ENCODE peak calls at places on chromosomes 4 and X, in seven cellular contexts. A is activated CD8-positive, alpha-beta memory T cell treated with anti-CD3 and anti-CD28 coated beads, Interleukin-2, amount 50 U/mL, for 48 hours; W is mucosa of descending colon; D is GM23338; Z is amniotic stem cell; V is right lobe of liver; U is activated CD4-positive, alpha-beta T cell treated with anti-CD3 and anti-CD28 coated beads, Interleukin-2, amount 50 U/mL, for 4 hours. F is an unnamed sample.

GRCh38 chr4:156778093-156778492 is 193.5 kb downstream of the PDGFC start:
- DNase-seq in A (no peak), D (no peak), Z (no peak), V (no peak), U (no peak), W (no peak), F (no peak)

GRCh38 chrX:19326567-19326966 is 17.2 kb upstream of the PDHA1 start:
- DNase-seq in W (no peak), Z (no peak), D (no peak), U (no peak), A (no peak), V (no peak), F (no peak)

GRCh38 chrX:104310084-104310483 is 55.4 kb upstream of the ESX1 start:
- DNase-seq in U (no peak), D (no peak), V (no peak), W (no peak), Z (peak), A (no peak), F (peak)

GRCh38 chr4:168737441-168738176 is 240.8 kb downstream of the PALLD start:
- DNase-seq in W (no peak), Z (no peak), V (no peak), U (no peak), A (no peak), D (no peak), F (no peak)

GRCh38 chr4:122583906-122584305 is 37.0 kb downstream of the IL21 start:
- DNase-seq in V (no peak), W (no peak), A (no peak), D (no peak), U (no peak), Z (no peak), F (no peak)

GRCh38 chr4:79865253-79865652 is 207.8 kb downstream of the ANTXR2 start:
- DNase-seq in A (no peak), U (no peak), D (no peak), V (no peak), W (no peak), Z (no peak), F (no peak)

GRCh38 chr4:100539706-100540105 is 21.9 kb upstream of the EMCN start:
- DNase-seq in Z (no peak), V (no peak), D (no peak), A (no peak), W (no peak), U (no peak), F (no peak)

GRCh38 chr4:76979236-76979635 is 29.7 kb downstream of the SEPTIN11 start:
- DNase-seq in U (no peak), W (no peak), V (no peak), D (no peak), Z (no peak), A (no peak), F (no peak)

GRCh38 chr4:174314770-174315169 is 31.1 kb downstream of the CEP44 start:
- DNase-seq in A (no peak), Z (no peak), W (no peak), D (peak), V (no peak), U (no peak), F (no peak)

GRCh38 chr4:39977489-39978377 is at the start of gene PDS5A:
- DNase-seq in W (peak), A (peak), V (peak), U (peak), Z (peak), D (peak), F (peak)

GRCh38 chr4:25172964-25173917 is 13.0 kb upstream of the SEPSECS start:
- DNase-seq in D (no peak), Z (peak), A (no peak), W (no peak), U (no peak), V (no peak), F (peak)

GRCh38 chr4:104589264-104589868 is 94.7 kb upstream of the CXXC4 start:
- DNase-seq in Z (no peak), D (no peak), W (no peak), U (no peak), A (no peak), V (no peak), F (no peak)

GRCh38 chrX:2434270-2434669 is 66.5 kb downstream of the DHRSX start:
- DNase-seq in V (no peak), W (no peak), D (no peak), U (no peak), Z (no peak), A (no peak), F (no peak)

GRCh38 chr4:113094327-113094726 is 44.9 kb downstream of the ANK2 start:
- DNase-seq in W (no peak), Z (no peak), U (no peak), A (no peak), D (no peak), V (no peak), F (peak)

GRCh38 chr4:150952167-150952845 is 62.8 kb downstream of the LRBA start:
- DNase-seq in V (no peak), W (no peak), U (no peak), D (no peak), Z (no peak), A (no peak), F (no peak)

GRCh38 chr4:181692965-181693364 is 550.2 kb upstream of the TENM3 start:
- DNase-seq in D (no peak), V (no peak), W (no peak), A (no peak), Z (no peak), U (no peak), F (no peak)

GRCh38 chr4:85774000-85774399 is 299.1 kb downstream of the ARHGAP24 start:
- DNase-seq in W (no peak), V (no peak), A (no peak), Z (no peak), U (no peak), D (no peak), F (no peak)

GRCh38 chr4:40289366-40290188 is 45.6 kb upstream of the CHRNA9 start:
- DNase-seq in A (no peak), V (no peak), U (no peak), D (no peak), W (no peak), Z (no peak), F (no peak)

GRCh38 chr4:114136067-114136466 is 156.6 kb upstream of the ARSJ start:
- DNase-seq in W (no peak), A (no peak), U (no peak), D (no peak), V (no peak), Z (no peak), F (no peak)

GRCh38 chr4:151459380-151459779 is 50.4 kb downstream of the FHIP1A start:
- DNase-seq in U (no peak), D (no peak), W (no peak), A (no peak), Z (no peak), V (no peak), F (no peak)

GRCh38 chr4:187770345-187770744 is 225.2 kb upstream of the ZFP42 start:
- DNase-seq in D (peak), V (no peak), Z (no peak), A (no peak), U (no peak), W (no peak), F (no peak)

GRCh38 chr4:85938062-85938461 is 421.8 kb downstream of the MAPK10 start:
- DNase-seq in Z (no peak), U (no peak), A (no peak), D (no peak), W (no peak), V (peak), F (no peak)

GRCh38 chr4:19659131-19659530 is 592.6 kb upstream of the SLIT2 start:
- DNase-seq in A (no peak), U (no peak), D (no peak), W (no peak), V (no peak), Z (no peak), F (no peak)

GRCh38 chr4:144754562-144755410 is 108.8 kb downstream of the HHIP start:
- DNase-seq in D (peak), Z (no peak), A (no peak), U (no peak), V (no peak), W (no peak), F (no peak)

GRCh38 chr4:12231098-12231497 is 802.4 kb upstream of the HS3ST1 start:
- DNase-seq in A (no peak), Z (no peak), D (no peak), U (no peak), W (no peak), V (no peak), F (no peak)

GRCh38 chrX:75228854-75229253 is 45.0 kb upstream of the UPRT start:
- DNase-seq in Z (no peak), D (no peak), A (no peak), V (no peak), U (no peak), W (no peak), F (no peak)

F was measured in retina.